ENCODE peak calls at places on chromosomes 6 and 20, in six cellular contexts. One of them, this sample, is unnamed.

GRCh38 chr6:32967151-32968091 is 973 bp upstream of the BRD2 start:
- DNase-seq in Panc1: no peak
- DNase-seq in fibroblast of villous mesenchyme: peak; percentile 49
- DNase-seq in heart right ventricle: no peak
- DNase-seq in coronary artery: no peak
- DNase-seq in astrocyte of the cerebellum: no peak
- DNase-seq in this sample: no peak

GRCh38 chr6:137370871-137371633 is 123.1 kb downstream of the OLIG3 start:
- DNase-seq in Panc1: no peak
- DNase-seq in fibroblast of villous mesenchyme: peak; percentile 15
- DNase-seq in heart right ventricle: no peak
- DNase-seq in coronary artery: no peak
- DNase-seq in astrocyte of the cerebellum: no peak
- DNase-seq in this sample: no peak

GRCh38 chr6:104540743-104541142 is 319.0 kb downstream of the HACE1 start:
- DNase-seq in Panc1: no peak
- DNase-seq in fibroblast of villous mesenchyme: peak; percentile 92
- DNase-seq in heart right ventricle: no peak
- DNase-seq in coronary artery: no peak
- DNase-seq in astrocyte of the cerebellum: peak; percentile 20
- DNase-seq in this sample: no peak

GRCh38 chr6:158487495-158487894 is 72.4 kb upstream of the TMEM181 start:
- DNase-seq in Panc1: no peak
- DNase-seq in fibroblast of villous mesenchyme: no peak
- DNase-seq in heart right ventricle: no peak
- DNase-seq in coronary artery: peak; percentile 8
- DNase-seq in astrocyte of the cerebellum: no peak
- DNase-seq in this sample: no peak

GRCh38 chr20:24273251-24273650 is 196.2 kb upstream of the SYNDIG1 start:
- DNase-seq in Panc1: no peak
- DNase-seq in fibroblast of villous mesenchyme: no peak
- DNase-seq in heart right ventricle: no peak
- DNase-seq in coronary artery: no peak
- DNase-seq in astrocyte of the cerebellum: no peak
- DNase-seq in this sample: no peak

GRCh38 chr6:27736686-27737085 is 175.5 kb downstream of the OR2B2 start:
- DNase-seq in Panc1: no peak
- DNase-seq in fibroblast of villous mesenchyme: no peak
- DNase-seq in heart right ventricle: no peak
- DNase-seq in coronary artery: no peak
- DNase-seq in astrocyte of the cerebellum: no peak
- DNase-seq in this sample: no peak

GRCh38 chr20:10609726-10610125 is 64.1 kb downstream of the JAG1 start:
- DNase-seq in Panc1: no peak
- DNase-seq in fibroblast of villous mesenchyme: no peak
- DNase-seq in heart right ventricle: no peak
- DNase-seq in coronary artery: no peak
- DNase-seq in astrocyte of the cerebellum: no peak
- DNase-seq in this sample: no peak

GRCh38 chr20:32965581-32966373 is 38.5 kb downstream of the SUN5 start:
- DNase-seq in Panc1: no peak
- DNase-seq in fibroblast of villous mesenchyme: no peak
- DNase-seq in heart right ventricle: no peak
- DNase-seq in coronary artery: peak; percentile 55
- DNase-seq in astrocyte of the cerebellum: no peak
- DNase-seq in this sample: no peak

GRCh38 chr20:34495928-34496327 is 20.3 kb upstream of the DYNLRB1 start:
- DNase-seq in Panc1: no peak
- DNase-seq in fibroblast of villous mesenchyme: no peak
- DNase-seq in heart right ventricle: no peak
- DNase-seq in coronary artery: no peak
- DNase-seq in astrocyte of the cerebellum: no peak
- DNase-seq in this sample: no peak

GRCh38 chr20:37615507-37616425 is 78.1 kb upstream of the CTNNBL1 start:
- DNase-seq in Panc1: peak; percentile 33
- DNase-seq in fibroblast of villous mesenchyme: peak; percentile 41
- DNase-seq in heart right ventricle: no peak
- DNase-seq in coronary artery: no peak
- DNase-seq in astrocyte of the cerebellum: peak; percentile 5
- DNase-seq in this sample: no peak

GRCh38 chr6:116254297-116254724 is 436 bp upstream of the TSPYL4 start:
- DNase-seq in Panc1: no peak
- DNase-seq in fibroblast of villous mesenchyme: no peak
- DNase-seq in heart right ventricle: no peak
- DNase-seq in coronary artery: no peak
- DNase-seq in astrocyte of the cerebellum: no peak
- DNase-seq in this sample: no peak
- H3K4me3 ChIP-seq in Panc1: peak overlapping the region; percentile 97
- H3K4me3 ChIP-seq in fibroblast of villous mesenchyme: peak overlapping the region; percentile 75
- H3K4me3 ChIP-seq in heart right ventricle: peak overlapping the region; percentile 97
- H3K4me3 ChIP-seq in coronary artery: peak overlapping the region; percentile 86
- H3K4me3 ChIP-seq in astrocyte of the cerebellum: peak overlapping the region; percentile 99
- H3K4me3 ChIP-seq in this sample: peak overlapping the region; percentile 96

DNA sequence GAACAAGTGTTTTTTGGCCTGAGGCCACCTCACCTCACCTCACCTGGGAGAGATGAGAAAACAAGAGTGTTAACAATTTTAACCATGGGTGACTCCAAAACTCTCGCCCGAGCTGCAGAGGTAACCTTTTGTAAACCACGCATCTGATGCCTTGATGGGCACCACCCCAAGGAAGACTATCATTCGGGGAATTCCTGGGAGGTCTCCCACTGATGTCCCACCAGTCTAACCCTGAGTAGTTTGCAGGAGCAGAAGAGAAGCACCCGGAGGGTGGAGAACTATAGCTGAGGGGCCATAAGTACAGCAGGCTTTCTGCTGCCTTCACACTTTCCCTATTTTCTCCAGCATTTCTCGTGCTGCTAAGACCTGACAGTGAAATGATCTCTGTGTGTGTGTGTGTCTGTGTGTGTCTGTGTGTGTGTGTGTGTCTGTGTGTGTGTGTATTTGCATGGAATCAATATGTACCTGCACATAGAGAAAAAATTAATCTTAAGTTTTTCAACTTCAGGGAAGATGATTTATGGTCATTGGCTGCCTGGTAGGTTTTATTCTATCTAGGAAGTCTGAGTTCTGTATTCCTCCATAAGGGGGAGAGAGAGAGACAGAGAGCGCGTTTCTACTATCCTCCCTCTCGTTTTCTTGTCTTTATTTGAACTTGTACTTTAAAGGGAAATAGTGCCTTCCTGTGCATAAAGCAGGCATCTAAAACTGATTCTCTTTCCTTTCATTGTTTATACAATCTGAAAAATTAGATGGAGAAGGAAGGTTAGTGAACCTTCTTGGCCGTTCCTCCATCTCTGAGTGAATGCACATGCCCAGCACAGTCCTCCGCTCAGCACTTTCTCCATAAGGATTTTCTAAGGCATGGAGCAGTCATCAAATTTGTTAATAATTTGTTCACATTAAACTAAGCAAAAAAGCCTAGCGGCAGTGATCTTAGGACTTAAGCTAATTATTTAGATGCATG is 75.9 kb downstream of the CAP2 start:
- DNase-seq in Panc1: no peak
- DNase-seq in fibroblast of villous mesenchyme: peak; percentile 50
- DNase-seq in heart right ventricle: no peak
- DNase-seq in coronary artery: no peak
- DNase-seq in astrocyte of the cerebellum: no peak
- DNase-seq in this sample: no peak
- TF ChIP-seq CTCF in Panc1: peak; percentile 8
- TF ChIP-seq CTCF in fibroblast of villous mesenchyme: peak; percentile 51
- TF ChIP-seq CTCF in heart right ventricle: peak; percentile 30
- TF ChIP-seq CTCF in coronary artery: no peak
- TF ChIP-seq CTCF in astrocyte of the cerebellum: no peak
- TF ChIP-seq CTCF in this sample: peak; percentile 44

DNA sequence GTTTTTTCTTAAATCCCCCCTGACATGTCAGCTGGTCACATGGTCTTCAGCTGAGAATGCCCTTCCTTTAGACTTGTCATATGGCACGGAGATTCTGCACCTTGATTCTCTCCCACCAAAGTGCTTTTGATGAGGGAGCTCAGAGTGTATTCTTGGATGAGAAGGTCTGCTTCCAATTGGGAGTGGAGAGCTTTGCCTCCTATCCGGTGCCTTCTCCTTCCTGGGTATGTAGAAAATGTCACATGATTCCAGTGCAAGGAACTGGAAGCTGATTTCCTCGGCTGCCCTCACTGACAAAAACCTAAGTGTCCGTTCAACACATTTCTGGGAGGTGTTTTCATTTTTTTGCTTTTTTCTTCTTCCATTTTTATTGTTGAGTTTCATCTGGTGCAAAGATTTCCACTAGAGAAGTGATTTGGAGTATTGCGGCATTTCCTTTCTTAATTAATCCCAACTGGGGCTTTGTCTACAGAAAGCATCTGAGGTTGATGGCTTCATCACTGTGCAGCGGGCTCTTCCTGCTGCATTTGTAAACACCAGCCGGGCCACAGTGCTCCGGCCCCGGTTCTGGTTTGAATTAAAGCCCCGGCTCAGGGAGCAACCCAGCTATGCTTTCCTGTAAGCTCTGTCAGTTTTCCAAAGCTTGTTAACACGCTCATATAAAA is 197.3 kb downstream of the TFAP2C start:
- DNase-seq in Panc1: no peak
- DNase-seq in fibroblast of villous mesenchyme: no peak
- DNase-seq in heart right ventricle: no peak
- DNase-seq in coronary artery: no peak
- DNase-seq in astrocyte of the cerebellum: no peak
- DNase-seq in this sample: no peak
- H3K4me3 ChIP-seq in Panc1: no peak overlapping the region
- H3K4me3 ChIP-seq in fibroblast of villous mesenchyme: peak overlapping the region; percentile 28
- H3K4me3 ChIP-seq in heart right ventricle: no peak overlapping the region
- H3K4me3 ChIP-seq in coronary artery: no peak overlapping the region
- H3K4me3 ChIP-seq in astrocyte of the cerebellum: no peak overlapping the region
- H3K4me3 ChIP-seq in this sample: no peak overlapping the region

GRCh38 chr20:40966103-40966502 is 62.5 kb upstream of the TOP1 start:
- DNase-seq in Panc1: peak; percentile 12
- DNase-seq in fibroblast of villous mesenchyme: no peak
- DNase-seq in heart right ventricle: no peak
- DNase-seq in coronary artery: no peak
- DNase-seq in astrocyte of the cerebellum: no peak
- DNase-seq in this sample: no peak
- TF ChIP-seq CTCF in Panc1: peak; percentile 39
- TF ChIP-seq CTCF in fibroblast of villous mesenchyme: peak; percentile 48
- TF ChIP-seq CTCF in heart right ventricle: peak; percentile 23
- TF ChIP-seq CTCF in coronary artery: no peak
- TF ChIP-seq CTCF in astrocyte of the cerebellum: peak; percentile 49
- TF ChIP-seq CTCF in this sample: peak; percentile 47

DNA sequence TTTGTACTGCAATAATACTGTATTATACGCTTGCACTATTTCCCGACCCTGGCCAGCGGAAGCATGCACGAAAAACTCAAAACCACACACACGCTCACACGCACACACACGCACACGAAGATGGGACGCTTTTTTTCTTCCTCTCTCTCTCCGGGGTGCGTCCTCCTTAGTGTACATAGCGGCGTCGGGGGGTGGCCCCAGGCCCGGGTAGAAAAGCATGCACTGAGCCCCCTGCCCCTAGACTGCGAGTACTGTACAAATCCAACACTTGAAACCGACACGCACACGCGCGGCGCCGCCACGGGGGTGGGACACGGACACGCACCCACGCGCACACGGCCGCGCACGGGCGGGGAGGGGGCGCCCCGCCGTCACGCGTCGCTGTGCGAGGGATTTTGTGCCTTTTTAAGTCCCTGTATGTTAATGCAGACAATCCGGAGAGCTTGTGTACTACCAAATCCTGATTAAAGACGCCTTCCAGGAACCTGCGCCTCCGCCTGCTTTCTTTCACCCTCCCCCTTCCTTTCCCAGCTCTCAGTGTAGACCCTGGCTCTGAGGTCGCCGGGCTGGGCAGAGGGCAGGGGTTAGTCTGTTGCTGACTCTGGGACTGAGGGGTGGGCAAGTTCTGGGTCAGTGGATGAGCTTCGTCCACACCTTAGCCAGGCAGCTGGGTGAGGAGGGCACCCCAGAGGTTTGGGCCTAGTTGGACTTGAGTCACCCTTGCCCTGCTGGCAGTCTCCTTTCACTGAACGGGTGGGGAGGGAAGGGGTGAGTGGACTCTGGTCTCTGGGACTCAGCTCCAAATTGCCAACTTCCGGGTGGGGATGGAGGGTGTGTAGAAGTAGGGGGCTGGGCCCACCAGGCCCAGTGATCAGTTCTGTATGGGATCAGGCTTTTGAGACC is 21.6 kb upstream of the SLC22A7 start:
- DNase-seq in Panc1: no peak
- DNase-seq in fibroblast of villous mesenchyme: no peak
- DNase-seq in heart right ventricle: no peak
- DNase-seq in coronary artery: no peak
- DNase-seq in astrocyte of the cerebellum: no peak
- DNase-seq in this sample: no peak
- H3K4me3 ChIP-seq in Panc1: no peak overlapping the region
- H3K4me3 ChIP-seq in fibroblast of villous mesenchyme: no peak overlapping the region
- H3K4me3 ChIP-seq in heart right ventricle: peak overlapping the region; percentile 49
- H3K4me3 ChIP-seq in coronary artery: peak overlapping the region; percentile 72
- H3K4me3 ChIP-seq in astrocyte of the cerebellum: no peak overlapping the region
- H3K4me3 ChIP-seq in this sample: no peak overlapping the region

GRCh38 chr6:28771401-28772267 is 152.2 kb downstream of the TRIM27 start:
- DNase-seq in Panc1: no peak
- DNase-seq in fibroblast of villous mesenchyme: no peak
- DNase-seq in heart right ventricle: no peak
- DNase-seq in coronary artery: no peak
- DNase-seq in astrocyte of the cerebellum: no peak
- DNase-seq in this sample: no peak
- TF ChIP-seq CTCF in Panc1: peak; percentile 72
- TF ChIP-seq CTCF in fibroblast of villous mesenchyme: no peak
- TF ChIP-seq CTCF in heart right ventricle: no peak
- TF ChIP-seq CTCF in coronary artery: no peak
- TF ChIP-seq CTCF in astrocyte of the cerebellum: no peak
- TF ChIP-seq CTCF in this sample: peak; percentile 26

DNA sequence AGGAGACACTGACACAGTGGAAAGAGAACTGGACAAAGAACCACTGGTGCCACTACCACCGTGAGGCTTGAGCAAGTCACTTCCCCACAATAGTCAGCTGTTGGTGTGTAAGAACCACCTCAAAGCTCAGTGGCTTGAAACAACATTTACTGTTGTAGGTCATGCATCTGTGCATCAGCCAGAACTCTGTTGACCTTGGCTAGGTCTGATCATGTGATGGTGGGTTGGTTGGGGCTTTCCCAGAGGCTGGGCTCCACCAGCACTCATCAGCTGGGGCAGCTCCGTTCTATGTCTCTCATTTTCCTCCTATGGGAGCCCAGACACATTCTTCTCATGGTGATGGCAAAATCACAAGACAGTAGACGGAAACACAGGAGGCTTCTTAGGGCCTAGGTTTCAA is 42.8 kb upstream of the PSMF1 start:
- DNase-seq in Panc1: no peak
- DNase-seq in fibroblast of villous mesenchyme: no peak
- DNase-seq in heart right ventricle: no peak
- DNase-seq in coronary artery: no peak
- DNase-seq in astrocyte of the cerebellum: no peak
- DNase-seq in this sample: peak; percentile 2
- H3K4me3 ChIP-seq in Panc1: no peak overlapping the region
- H3K4me3 ChIP-seq in fibroblast of villous mesenchyme: no peak overlapping the region
- H3K4me3 ChIP-seq in heart right ventricle: no peak overlapping the region
- H3K4me3 ChIP-seq in coronary artery: no peak overlapping the region
- H3K4me3 ChIP-seq in astrocyte of the cerebellum: no peak overlapping the region
- H3K4me3 ChIP-seq in this sample: no peak overlapping the region

This sample was measured in epithelial cell of proximal tubule.